ENCODE peak calls at places on chromosomes 5 and 9, in seven cellular contexts. One of them, this sample, is unnamed.

GRCh38 chr9:34059231-34059720 is 10.6 kb upstream of the UBAP2 start:
- DNase-seq in esophagus muscularis mucosa: no peak
- DNase-seq in brain microvascular endothelial cell: no peak
- DNase-seq in left ventricle myocardium inferior: no peak
- DNase-seq in heart right ventricle: no peak
- DNase-seq in IMR-90: no peak
- DNase-seq in neural progenitor cell: no peak
- DNase-seq in this sample: no peak

GRCh38 chr5:97528941-97529340 is 345.9 kb upstream of the RIOK2 start:
- DNase-seq in esophagus muscularis mucosa: no peak
- DNase-seq in brain microvascular endothelial cell: peak
- DNase-seq in left ventricle myocardium inferior: no peak
- DNase-seq in heart right ventricle: no peak
- DNase-seq in IMR-90: peak
- DNase-seq in neural progenitor cell: no peak
- DNase-seq in this sample: no peak

GRCh38 chr5:180040287-180041214 is 31.0 kb downstream of the RNF130 start:
- DNase-seq in esophagus muscularis mucosa: no peak
- DNase-seq in brain microvascular endothelial cell: no peak
- DNase-seq in left ventricle myocardium inferior: no peak
- DNase-seq in heart right ventricle: no peak
- DNase-seq in IMR-90: no peak
- DNase-seq in neural progenitor cell: no peak
- DNase-seq in this sample: no peak

GRCh38 chr9:27485158-27485557 is 38.9 kb upstream of the IFNK start:
- DNase-seq in esophagus muscularis mucosa: no peak
- DNase-seq in brain microvascular endothelial cell: no peak
- DNase-seq in left ventricle myocardium inferior: no peak
- DNase-seq in heart right ventricle: no peak
- DNase-seq in IMR-90: no peak
- DNase-seq in neural progenitor cell: no peak
- DNase-seq in this sample: no peak

GRCh38 chr5:151706906-151707305 is 20.2 kb upstream of the SPARC start:
- DNase-seq in esophagus muscularis mucosa: no peak
- DNase-seq in brain microvascular endothelial cell: no peak
- DNase-seq in left ventricle myocardium inferior: no peak
- DNase-seq in heart right ventricle: no peak
- DNase-seq in IMR-90: peak
- DNase-seq in neural progenitor cell: no peak
- DNase-seq in this sample: no peak

GRCh38 chr9:84136119-84136868 is 155.7 kb downstream of the RMI1 start:
- DNase-seq in esophagus muscularis mucosa: no peak
- DNase-seq in brain microvascular endothelial cell: no peak
- DNase-seq in left ventricle myocardium inferior: no peak
- DNase-seq in heart right ventricle: no peak
- DNase-seq in IMR-90: peak
- DNase-seq in neural progenitor cell: no peak
- DNase-seq in this sample: no peak

GRCh38 chr5:32027717-32028321 is 146.3 kb downstream of the GOLPH3 start:
- DNase-seq in esophagus muscularis mucosa: no peak
- DNase-seq in brain microvascular endothelial cell: peak
- DNase-seq in left ventricle myocardium inferior: peak
- DNase-seq in heart right ventricle: no peak
- DNase-seq in IMR-90: peak
- DNase-seq in neural progenitor cell: peak
- DNase-seq in this sample: no peak

GRCh38 chr9:37191403-37192089 is 71.2 kb downstream of the ZCCHC7 start:
- DNase-seq in esophagus muscularis mucosa: no peak
- DNase-seq in brain microvascular endothelial cell: no peak
- DNase-seq in left ventricle myocardium inferior: no peak
- DNase-seq in heart right ventricle: no peak
- DNase-seq in IMR-90: no peak
- DNase-seq in neural progenitor cell: peak
- DNase-seq in this sample: no peak

GRCh38 chr5:138543730-138544104 is 681 bp upstream of the ETF1 start:
- DNase-seq in esophagus muscularis mucosa: no peak
- DNase-seq in brain microvascular endothelial cell: no peak
- DNase-seq in left ventricle myocardium inferior: no peak
- DNase-seq in heart right ventricle: no peak
- DNase-seq in IMR-90: no peak
- DNase-seq in neural progenitor cell: no peak
- DNase-seq in this sample: no peak

GRCh38 chr5:34771076-34771475 is 67.9 kb upstream of the TTC23L start:
- DNase-seq in esophagus muscularis mucosa: no peak
- DNase-seq in brain microvascular endothelial cell: no peak
- DNase-seq in left ventricle myocardium inferior: no peak
- DNase-seq in heart right ventricle: no peak
- DNase-seq in IMR-90: no peak
- DNase-seq in neural progenitor cell: no peak
- DNase-seq in this sample: no peak

GRCh38 chr5:116938488-116938887 is 363.9 kb upstream of the SEMA6A start:
- DNase-seq in esophagus muscularis mucosa: no peak
- DNase-seq in brain microvascular endothelial cell: no peak
- DNase-seq in left ventricle myocardium inferior: no peak
- DNase-seq in heart right ventricle: no peak
- DNase-seq in IMR-90: no peak
- DNase-seq in neural progenitor cell: peak
- DNase-seq in this sample: no peak

GRCh38 chr5:158483202-158483870 is 616.4 kb downstream of the EBF1 start:
- DNase-seq in esophagus muscularis mucosa: no peak
- DNase-seq in brain microvascular endothelial cell: no peak
- DNase-seq in left ventricle myocardium inferior: no peak
- DNase-seq in heart right ventricle: no peak
- DNase-seq in IMR-90: no peak
- DNase-seq in neural progenitor cell: peak
- DNase-seq in this sample: no peak

GRCh38 chr5:74579215-74579614 is 61.3 kb downstream of the ENC1 start:
- DNase-seq in esophagus muscularis mucosa: no peak
- DNase-seq in brain microvascular endothelial cell: peak
- DNase-seq in left ventricle myocardium inferior: no peak
- DNase-seq in heart right ventricle: no peak
- DNase-seq in IMR-90: no peak
- DNase-seq in neural progenitor cell: no peak
- DNase-seq in this sample: peak

GRCh38 chr5:12477556-12477955 is 573.3 kb upstream of the CTNND2 start:
- DNase-seq in esophagus muscularis mucosa: no peak
- DNase-seq in brain microvascular endothelial cell: no peak
- DNase-seq in left ventricle myocardium inferior: no peak
- DNase-seq in heart right ventricle: no peak
- DNase-seq in IMR-90: no peak
- DNase-seq in neural progenitor cell: no peak
- DNase-seq in this sample: no peak

GRCh38 chr5:138352722-138353549 is 451 bp downstream of the KDM3B start:
- DNase-seq in esophagus muscularis mucosa: no peak
- DNase-seq in brain microvascular endothelial cell: peak
- DNase-seq in left ventricle myocardium inferior: peak
- DNase-seq in heart right ventricle: peak
- DNase-seq in IMR-90: peak
- DNase-seq in neural progenitor cell: peak
- DNase-seq in this sample: peak

DNA sequence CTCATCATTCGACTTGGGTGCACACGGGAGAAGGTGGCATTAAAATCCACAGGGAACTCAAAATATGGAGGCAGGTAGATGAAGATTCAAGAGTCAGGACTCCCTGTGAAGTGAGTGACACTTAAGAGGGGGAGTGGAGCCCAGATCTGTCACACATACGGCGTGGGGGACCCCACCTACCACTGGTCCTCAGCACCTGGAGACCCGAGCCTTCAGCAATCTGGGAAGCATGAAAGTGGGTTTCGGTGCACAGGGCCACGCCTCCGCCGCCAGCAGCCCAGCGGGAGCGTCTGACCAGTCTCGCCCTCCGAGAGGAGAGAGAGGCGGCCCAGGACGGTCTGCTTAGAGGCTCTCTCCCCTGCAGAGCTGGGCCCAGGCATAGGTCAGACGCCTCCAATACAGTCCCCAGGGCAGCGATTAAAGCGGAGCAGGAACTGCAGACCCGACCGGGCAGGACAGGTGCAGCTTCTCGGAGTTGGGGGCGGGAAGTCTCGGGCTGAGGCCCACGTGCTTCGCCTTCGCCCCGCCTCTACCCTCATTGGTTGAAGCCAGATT is 639 bp upstream of the SLC2A8 start:
- DNase-seq in esophagus muscularis mucosa: no peak
- DNase-seq in brain microvascular endothelial cell: no peak
- DNase-seq in left ventricle myocardium inferior: no peak
- DNase-seq in heart right ventricle: no peak
- DNase-seq in IMR-90: no peak
- DNase-seq in neural progenitor cell: no peak
- DNase-seq in this sample: no peak
- H3K27ac ChIP-seq in esophagus muscularis mucosa: no peak
- H3K27ac ChIP-seq in brain microvascular endothelial cell: no peak
- H3K27ac ChIP-seq in left ventricle myocardium inferior: peak
- H3K27ac ChIP-seq in heart right ventricle: no peak
- H3K27ac ChIP-seq in IMR-90: no peak
- H3K27ac ChIP-seq in neural progenitor cell: no peak
- H3K27ac ChIP-seq in this sample: no peak

GRCh38 chr5:149407331-149408251 is 28.5 kb upstream of the IL17B start:
- DNase-seq in esophagus muscularis mucosa: no peak
- DNase-seq in brain microvascular endothelial cell: no peak
- DNase-seq in left ventricle myocardium inferior: no peak
- DNase-seq in heart right ventricle: no peak
- DNase-seq in IMR-90: no peak
- DNase-seq in neural progenitor cell: no peak
- DNase-seq in this sample: no peak

GRCh38 chr5:149410071-149410470 is 31.0 kb upstream of the IL17B start:
- DNase-seq in esophagus muscularis mucosa: no peak
- DNase-seq in brain microvascular endothelial cell: no peak
- DNase-seq in left ventricle myocardium inferior: no peak
- DNase-seq in heart right ventricle: no peak
- DNase-seq in IMR-90: no peak
- DNase-seq in neural progenitor cell: no peak
- DNase-seq in this sample: no peak

GRCh38 chr5:149406979-149407306 is 27.9 kb upstream of the IL17B start:
- DNase-seq in esophagus muscularis mucosa: no peak
- DNase-seq in brain microvascular endothelial cell: no peak
- DNase-seq in left ventricle myocardium inferior: no peak
- DNase-seq in heart right ventricle: no peak
- DNase-seq in IMR-90: no peak
- DNase-seq in neural progenitor cell: no peak
- DNase-seq in this sample: no peak

GRCh38 chr5:149409268-149409948 is 30.3 kb upstream of the IL17B start:
- DNase-seq in esophagus muscularis mucosa: no peak
- DNase-seq in brain microvascular endothelial cell: no peak
- DNase-seq in left ventricle myocardium inferior: no peak
- DNase-seq in heart right ventricle: no peak
- DNase-seq in IMR-90: no peak
- DNase-seq in neural progenitor cell: no peak
- DNase-seq in this sample: no peak

GRCh38 chr5:149408252-149409099 is 29.4 kb upstream of the IL17B start:
- DNase-seq in esophagus muscularis mucosa: no peak
- DNase-seq in brain microvascular endothelial cell: no peak
- DNase-seq in left ventricle myocardium inferior: no peak
- DNase-seq in heart right ventricle: no peak
- DNase-seq in IMR-90: no peak
- DNase-seq in neural progenitor cell: no peak
- DNase-seq in this sample: no peak
- H3K4me3 ChIP-seq in esophagus muscularis mucosa: peak
- H3K4me3 ChIP-seq in brain microvascular endothelial cell: peak
- H3K4me3 ChIP-seq in left ventricle myocardium inferior: peak
- H3K4me3 ChIP-seq in heart right ventricle: peak
- H3K4me3 ChIP-seq in IMR-90: peak
- H3K4me3 ChIP-seq in neural progenitor cell: no peak
- H3K4me3 ChIP-seq in this sample: no peak

GRCh38 chr5:58459860-58460726 is at the start of gene PLK2:
- DNase-seq in esophagus muscularis mucosa: peak
- DNase-seq in brain microvascular endothelial cell: peak
- DNase-seq in left ventricle myocardium inferior: peak
- DNase-seq in heart right ventricle: peak
- DNase-seq in IMR-90: peak
- DNase-seq in neural progenitor cell: peak
- DNase-seq in this sample: peak
- TF ChIP-seq CTCF in esophagus muscularis mucosa: no peak
- TF ChIP-seq CTCF in brain microvascular endothelial cell: peak
- TF ChIP-seq CTCF in left ventricle myocardium inferior: peak
- TF ChIP-seq CTCF in heart right ventricle: peak
- TF ChIP-seq CTCF in IMR-90: peak
- TF ChIP-seq CTCF in neural progenitor cell: peak
- TF ChIP-seq CTCF in this sample: no peak

DNA sequence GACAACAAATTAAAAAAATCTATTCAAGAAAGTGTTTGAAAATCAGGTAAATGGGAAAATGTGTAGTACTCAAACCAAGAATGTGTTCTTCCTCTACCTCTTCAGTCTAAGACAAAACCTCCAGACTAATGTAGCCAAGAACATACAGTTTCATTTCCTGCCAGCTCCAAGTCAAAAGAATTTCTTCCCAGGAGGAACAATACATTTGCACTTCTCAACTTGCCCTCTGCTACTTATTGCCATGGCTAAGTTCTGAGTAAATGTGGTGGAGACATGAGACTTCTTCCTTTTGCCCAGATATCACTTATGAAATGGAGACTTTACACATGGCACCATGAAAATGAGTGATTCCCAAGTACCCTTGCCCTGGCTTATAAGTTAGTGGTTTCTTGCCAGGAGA is 2112.2 kb upstream of the C9orf72 start:
- DNase-seq in esophagus muscularis mucosa: no peak
- DNase-seq in brain microvascular endothelial cell: no peak
- DNase-seq in left ventricle myocardium inferior: no peak
- DNase-seq in heart right ventricle: no peak
- DNase-seq in IMR-90: no peak
- DNase-seq in neural progenitor cell: no peak
- DNase-seq in this sample: no peak
- H3K27ac ChIP-seq in esophagus muscularis mucosa: no peak
- H3K27ac ChIP-seq in brain microvascular endothelial cell: no peak
- H3K27ac ChIP-seq in left ventricle myocardium inferior: no peak
- H3K27ac ChIP-seq in heart right ventricle: no peak
- H3K27ac ChIP-seq in IMR-90: no peak
- H3K27ac ChIP-seq in neural progenitor cell: no peak
- H3K27ac ChIP-seq in this sample: no peak

GRCh38 chr5:150440948-150441812 is 8.4 kb downstream of the RPS14 start:
- DNase-seq in esophagus muscularis mucosa: no peak
- DNase-seq in brain microvascular endothelial cell: no peak
- DNase-seq in left ventricle myocardium inferior: no peak
- DNase-seq in heart right ventricle: no peak
- DNase-seq in IMR-90: no peak
- DNase-seq in neural progenitor cell: no peak
- DNase-seq in this sample: no peak
- H3K4me3 ChIP-seq in esophagus muscularis mucosa: no peak
- H3K4me3 ChIP-seq in brain microvascular endothelial cell: no peak
- H3K4me3 ChIP-seq in left ventricle myocardium inferior: no peak
- H3K4me3 ChIP-seq in heart right ventricle: no peak
- H3K4me3 ChIP-seq in IMR-90: no peak
- H3K4me3 ChIP-seq in neural progenitor cell: no peak
- H3K4me3 ChIP-seq in this sample: no peak

GRCh38 chr9:110114888-110115259 is 93.1 kb downstream of the C9orf152 start:
- DNase-seq in esophagus muscularis mucosa: no peak
- DNase-seq in brain microvascular endothelial cell: no peak
- DNase-seq in left ventricle myocardium inferior: peak
- DNase-seq in heart right ventricle: no peak
- DNase-seq in IMR-90: peak
- DNase-seq in neural progenitor cell: no peak
- DNase-seq in this sample: no peak
- TF ChIP-seq CTCF in esophagus muscularis mucosa: no peak
- TF ChIP-seq CTCF in brain microvascular endothelial cell: peak
- TF ChIP-seq CTCF in left ventricle myocardium inferior: peak
- TF ChIP-seq CTCF in heart right ventricle: no peak
- TF ChIP-seq CTCF in IMR-90: no peak
- TF ChIP-seq CTCF in neural progenitor cell: no peak
- TF ChIP-seq CTCF in this sample: no peak

This sample was measured in CD8-positive, alpha-beta T cell.